ENCODE peak calls at places on chromosomes 5 and 9, in ten cellular contexts. K is left lung; T is stomach; I is CD8-positive, alpha-beta T cell; E is heart right ventricle; W is A549; J is kidney; M is neural progenitor cell; N is mammary epithelial cell; O is suprapubic skin. D is an unnamed sample.

GRCh38 chr5:158770506-158770905 is 329.2 kb downstream of the EBF1 start:
- DNase-seq in K (no peak), T (no peak), I (no peak), E (no peak), W (peak; percentile 26), J (no peak), M (peak; percentile 51), N (peak; percentile 2), O (no peak), D (no peak)

GRCh38 chr9:127535834-127536233 is 76.2 kb upstream of the STXBP1 start:
- DNase-seq in K (no peak), T (no peak), I (no peak), E (no peak), W (no peak), J (no peak), M (no peak), N (no peak), O (no peak), D (no peak)

GRCh38 chr9:136309101-136309801 is 5.4 kb upstream of the CCDC187 start:
- DNase-seq in K (no peak), T (no peak), I (no peak), E (no peak), W (no peak), J (peak; percentile 71), M (no peak), N (no peak), O (no peak), D (no peak)

GRCh38 chr5:10324519-10325370 is 17.0 kb upstream of the CMBL start:
- DNase-seq in K (no peak), T (no peak), I (no peak), E (no peak), W (no peak), J (no peak), M (no peak), N (no peak), O (no peak), D (no peak)

GRCh38 chr9:764105-764524 is 77.4 kb upstream of the DMRT1 start:
- DNase-seq in K (peak; percentile 50), T (peak; percentile 71), I (peak; percentile 9), E (peak; percentile 74), W (peak; percentile 95), J (no peak), M (peak; percentile 83), N (peak; percentile 74), O (no peak), D (no peak)

GRCh38 chr9:116450378-116451139 is 236.5 kb upstream of the TRIM32 start:
- DNase-seq in K (peak; percentile 49), T (no peak), I (no peak), E (no peak), W (no peak), J (peak; percentile 75), M (no peak), N (no peak), O (no peak), D (no peak)

GRCh38 chr5:103402861-103403260 is 144.3 kb downstream of the MACIR start:
- DNase-seq in K (no peak), T (no peak), I (no peak), E (no peak), W (no peak), J (no peak), M (no peak), N (no peak), O (no peak), D (no peak)

GRCh38 chr9:136386018-136386417 is 12.5 kb upstream of the CARD9 start:
- DNase-seq in K (no peak), T (no peak), I (no peak), E (no peak), W (no peak), J (no peak), M (no peak), N (no peak), O (no peak), D (no peak)

GRCh38 chr5:39570418-39571027 is 145.7 kb upstream of the DAB2 start:
- DNase-seq in K (no peak), T (no peak), I (no peak), E (no peak), W (peak; percentile 50), J (no peak), M (peak; percentile 47), N (peak; percentile 28), O (no peak), D (no peak)

GRCh38 chr9:137317021-137317978 is 15.2 kb upstream of the NRARP start:
- DNase-seq in K (no peak), T (peak; percentile 19), I (no peak), E (no peak), W (peak; percentile 13), J (peak; percentile 68), M (peak; percentile 9), N (no peak), O (peak; percentile 61), D (no peak)

GRCh38 chr9:137757139-137757538 is 120.4 kb upstream of the CACNA1B start:
- DNase-seq in K (no peak), T (peak; percentile 49), I (no peak), E (peak; percentile 43), W (no peak), J (peak; percentile 53), M (no peak), N (peak; percentile 4), O (no peak), D (peak; percentile 86)

GRCh38 chr5:173454381-173454763 is 126.2 kb upstream of the STC2 start:
- DNase-seq in K (no peak), T (no peak), I (no peak), E (no peak), W (peak; percentile 75), J (no peak), M (no peak), N (no peak), O (no peak), D (no peak)

GRCh38 chr5:173456751-173457171 is 128.5 kb upstream of the STC2 start:
- DNase-seq in K (no peak), T (no peak), I (no peak), E (no peak), W (no peak), J (no peak), M (no peak), N (peak; percentile 16), O (no peak), D (no peak)

GRCh38 chr5:173453167-173453566 is 125.0 kb upstream of the STC2 start:
- DNase-seq in K (no peak), T (no peak), I (no peak), E (no peak), W (peak; percentile 33), J (no peak), M (no peak), N (peak; percentile 41), O (no peak), D (no peak)

GRCh38 chr5:173455599-173455957 is 127.4 kb upstream of the STC2 start:
- DNase-seq in K (no peak), T (no peak), I (no peak), E (no peak), W (no peak), J (no peak), M (no peak), N (no peak), O (no peak), D (no peak)

GRCh38 chr5:173454764-173455598 is 126.8 kb upstream of the STC2 start:
- DNase-seq in K (peak; percentile 35), T (no peak), I (no peak), E (peak; percentile 20), W (peak; percentile 93), J (no peak), M (no peak), N (peak; percentile 91), O (peak; percentile 76), D (no peak)
- H3K27ac ChIP-seq in K (no peak overlapping the region), T (no peak overlapping the region), I (no peak overlapping the region), E (peak overlapping the region; percentile 40), W (peak overlapping the region; percentile 90), J (no peak overlapping the region), M (no peak overlapping the region), N (peak overlapping the region; percentile 89), O (peak overlapping the region; percentile 64), D (no peak overlapping the region)

GRCh38 chr5:15598294-15598902 is 98.4 kb downstream of the FBXL7 start:
- DNase-seq in K (no peak), T (no peak), I (no peak), E (no peak), W (peak; percentile 32), J (no peak), M (peak; percentile 54), N (peak; percentile 4), O (no peak), D (no peak)
- TF ChIP-seq CTCF in K (peak; percentile 39), T (peak; percentile 39), I (peak; percentile 28), E (peak; percentile 39), W (peak; percentile 8), J (peak; percentile 36), M (peak; percentile 72), N (peak; percentile 23), O (no peak), D (peak; percentile 46)

DNA sequence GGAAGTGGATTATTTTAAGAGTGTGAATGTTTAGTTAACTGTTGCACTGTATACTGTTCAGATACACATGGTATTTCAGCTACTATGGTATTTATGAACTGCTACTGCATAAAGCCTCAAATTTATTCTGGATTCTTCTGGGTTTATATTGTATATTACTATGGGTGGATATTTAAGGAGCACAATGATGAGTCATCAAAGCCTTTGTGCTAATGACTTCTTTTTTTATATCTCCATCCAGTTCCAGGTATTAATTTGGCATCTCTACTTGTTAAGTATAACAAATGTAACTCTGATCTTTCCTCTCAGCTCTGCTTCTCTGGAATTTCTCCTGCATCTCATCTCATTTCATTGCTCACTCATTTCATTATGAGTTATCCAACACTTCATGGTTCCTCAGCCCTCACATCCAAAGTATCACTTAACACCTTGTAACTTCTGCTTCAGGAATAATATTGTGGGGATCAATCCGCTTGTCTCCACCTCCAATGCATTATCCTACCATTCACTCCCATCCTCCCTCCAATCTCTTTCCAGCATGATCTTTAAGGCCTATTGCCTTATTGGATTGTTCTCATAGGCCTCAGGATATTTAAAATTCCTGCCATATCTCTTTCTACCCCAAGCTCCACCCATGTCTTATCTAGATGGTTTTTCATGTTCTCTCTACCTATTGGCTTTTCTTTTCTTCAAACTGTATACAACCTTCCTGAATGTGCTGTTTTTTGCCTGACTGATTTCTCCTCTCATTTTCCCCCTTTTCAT is 7.0 kb downstream of the KDM4C start:
- DNase-seq in K (no peak), T (no peak), I (no peak), E (no peak), W (no peak), J (no peak), M (no peak), N (no peak), O (no peak), D (no peak)
- H3K27ac ChIP-seq in K (no peak overlapping the region), T (no peak overlapping the region), I (no peak overlapping the region), E (no peak overlapping the region), W (no peak overlapping the region), J (no peak overlapping the region), M (no peak overlapping the region), N (no peak overlapping the region), O (no peak overlapping the region), D (no peak overlapping the region)

DNA sequence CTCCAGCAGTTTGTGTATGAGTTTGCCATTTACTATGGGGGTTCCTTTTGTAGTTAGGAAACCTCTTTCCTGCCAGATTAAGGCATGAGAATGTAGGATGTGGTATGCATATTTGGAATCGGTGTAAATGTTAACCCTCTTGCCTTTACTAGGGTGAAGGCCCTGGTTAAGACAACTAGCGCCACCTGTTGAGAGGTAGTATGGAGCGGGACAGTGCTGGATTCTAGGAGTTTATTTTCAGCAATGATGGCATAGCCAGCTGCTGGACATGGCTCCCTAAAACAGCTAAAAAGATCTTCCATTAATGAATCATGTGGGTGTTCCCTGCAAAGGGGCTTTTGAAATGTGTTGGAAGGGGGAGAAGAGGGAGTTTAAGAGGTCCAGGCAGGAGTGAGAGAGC is 30.7 kb upstream of the GPX3 start:
- DNase-seq in K (no peak), T (no peak), I (no peak), E (no peak), W (no peak), J (no peak), M (peak; percentile 39), N (no peak), O (no peak), D (no peak)
- TF ChIP-seq CTCF in K (no peak), T (no peak), I (no peak), E (peak; percentile 10), W (peak; percentile 7), J (no peak), M (peak; percentile 53), N (peak; percentile 17), O (no peak), D (no peak)